ENCODE peak calls at places on chromosomes 3 and 15, in five cellular contexts. T is ACHN; G is midbrain; N is activated CD8-positive, alpha-beta memory T cell treated with anti-CD3 and anti-CD28 coated beads, Interleukin-2, amount 50 U/mL, for 4 hours; X is GM18507. H is an unnamed sample.

GRCh38 chr15:81268881-81269601 is 54.9 kb downstream of the STARD5 start:
- DNase-seq in G (no peak), N (no peak), T (no peak), X (no peak), H (no peak)

GRCh38 chr3:12954891-12955650 is 113.7 kb upstream of the RPL32 start:
- DNase-seq in N (no peak), T (no peak), G (peak), X (no peak), H (peak)

GRCh38 chr15:85581495-85581894 is 201.1 kb downstream of the AKAP13 start:
- DNase-seq in G (no peak), N (peak), X (no peak), T (no peak), H (no peak)

GRCh38 chr3:138303474-138303873 is 26.2 kb downstream of the NME9 start:
- DNase-seq in N (no peak), T (no peak), G (peak), X (no peak), H (no peak)

GRCh38 chr3:196843435-196844110 is 24.1 kb upstream of the SENP5 start:
- DNase-seq in T (no peak), N (no peak), X (no peak), G (no peak), H (no peak)

GRCh38 chr3:107518050-107518449 is 4.7 kb upstream of the BBX start:
- DNase-seq in G (no peak), N (no peak), T (no peak), X (no peak), H (no peak)

GRCh38 chr3:114420072-114420471 is 126.2 kb downstream of the TIGIT start:
- DNase-seq in T (no peak), G (peak), N (no peak), X (no peak), H (no peak)

GRCh38 chr3:179526482-179526881 is 36.2 kb upstream of the ACTL6A start:
- DNase-seq in N (no peak), G (no peak), T (no peak), X (no peak), H (no peak)

GRCh38 chr3:71309342-71309741 is 274.2 kb downstream of the FOXP1 start:
- DNase-seq in T (no peak), G (no peak), N (peak), X (no peak), H (no peak)

GRCh38 chr3:98743071-98743470 is 20.1 kb upstream of the ST3GAL6 start:
- DNase-seq in T (no peak), G (no peak), X (no peak), N (no peak), H (no peak)

GRCh38 chr3:146969356-146969755 is 364.2 kb upstream of the PLSCR5 start:
- DNase-seq in G (no peak), N (no peak), T (no peak), X (no peak), H (no peak)

GRCh38 chr3:100869787-100870186 is 123.4 kb downstream of the ABI3BP start:
- DNase-seq in G (no peak), T (no peak), N (no peak), X (no peak), H (no peak)

GRCh38 chr15:62482715-62483429 is 317.8 kb upstream of the C2CD4B start:
- DNase-seq in N (no peak), G (no peak), X (peak), T (peak), H (no peak)

GRCh38 chr3:64355473-64355872 is 130.2 kb upstream of the PRICKLE2 start:
- DNase-seq in T (peak), N (no peak), G (no peak), X (no peak), H (no peak)

GRCh38 chr15:77094397-77095030 is 23.6 kb upstream of the TSPAN3 start:
- DNase-seq in N (no peak), T (no peak), G (no peak), X (no peak), H (no peak)